ENCODE peak calls at places on chromosomes 12 and 14, in four cellular contexts. G, T, N and W are unnamed samples.

GRCh38 chr14:93430889-93431670 is at the start of gene UNC79:
- DNase-seq in G (no peak), T (peak), N (no peak), W (no peak)

GRCh38 chr12:93758974-93759373 is 81.8 kb downstream of the CRADD start:
- DNase-seq in G (no peak), T (no peak), N (no peak), W (no peak)

GRCh38 chr12:56760460-56760859 is 2.7 kb upstream of the HSD17B6 start:
- DNase-seq in G (no peak), T (no peak), N (no peak), W (no peak)

GRCh38 chr12:132451172-132451835 is 38.6 kb upstream of the FBRSL1 start:
- DNase-seq in G (peak), T (no peak), N (no peak), W (no peak)

GRCh38 chr12:46830731-46831334 is 5.0 kb upstream of the SLC38A4 start:
- DNase-seq in G (no peak), T (peak), N (no peak), W (peak)

GRCh38 chr14:66087231-66087630 is 398.9 kb upstream of the CCDC196 start:
- DNase-seq in G (no peak), T (no peak), N (no peak), W (no peak)

GRCh38 chr12:117850048-117850447 is 118.7 kb downstream of the KSR2 start:
- DNase-seq in G (peak), T (peak), N (peak), W (peak)

GRCh38 chr14:56000846-56001245 is 117.4 kb upstream of the PELI2 start:
- DNase-seq in G (no peak), T (no peak), N (no peak), W (no peak)

GRCh38 chr14:42742084-42742483 is 1135.4 kb downstream of the LRFN5 start:
- DNase-seq in G (no peak), T (no peak), N (no peak), W (no peak)

GRCh38 chr12:103727638-103728037 is 113.4 kb downstream of the NT5DC3 start:
- DNase-seq in G (no peak), T (no peak), N (no peak), W (no peak)

GRCh38 chr14:59576332-59577294 is at the start of gene CCDC175:
- DNase-seq in G (peak), T (peak), N (peak), W (peak)

GRCh38 chr14:44040561-44040960 is 466.5 kb downstream of the FSCB start:
- DNase-seq in G (no peak), T (no peak), N (no peak), W (no peak)

GRCh38 chr14:33612184-33612479 is 338.7 kb downstream of the EGLN3 start:
- DNase-seq in G (no peak), T (no peak), N (no peak), W (no peak)

GRCh38 chr14:94681300-94682060 is 69.3 kb downstream of the SERPINA3 start:
- DNase-seq in G (no peak), T (no peak), N (peak), W (peak)

GRCh38 chr14:101135796-101136742 is 232.5 kb upstream of the RTL1 start:
- DNase-seq in G (peak), T (no peak), N (no peak), W (no peak)

GRCh38 chr12:93766802-93767523 is 89.8 kb downstream of the CRADD start:
- DNase-seq in G (peak), T (no peak), N (peak), W (peak)

GRCh38 chr12:53268009-53268636 is at the start of gene ESPL1:
- DNase-seq in G (peak), T (peak), N (peak), W (peak)

GRCh38 chr14:59236195-59236594 is 47.7 kb downstream of the DAAM1 start:
- DNase-seq in G (no peak), T (no peak), N (no peak), W (no peak)

GRCh38 chr12:91958816-91959215 is 186.8 kb downstream of the BTG1 start:
- DNase-seq in G (no peak), T (no peak), N (no peak), W (no peak)

GRCh38 chr14:81062816-81063215 is 107.4 kb downstream of the TSHR start:
- DNase-seq in G (no peak), T (no peak), N (no peak), W (peak)

GRCh38 chr12:93979189-93979588 is 169.2 kb upstream of the PLXNC1 start:
- DNase-seq in G (peak), T (no peak), N (no peak), W (no peak)

GRCh38 chr12:64890873-64891468 is 66.5 kb downstream of the TBC1D30 start:
- DNase-seq in G (peak), T (no peak), N (peak), W (peak)

GRCh38 chr12:122199484-122200355 is 3.8 kb upstream of the B3GNT4 start:
- DNase-seq in G (no peak), T (no peak), N (no peak), W (no peak)

GRCh38 chr12:25482637-25483036 is 70.4 kb downstream of the LMNTD1 start:
- DNase-seq in G (no peak), T (no peak), N (no peak), W (no peak)

GRCh38 chr14:105330491-105330895 is 15.9 kb downstream of the PACS2 start:
- DNase-seq in G (no peak), T (no peak), N (no peak), W (peak)

GRCh38 chr12:3160081-3160480 is 82.9 kb downstream of the TSPAN9 start:
- DNase-seq in G (no peak), T (no peak), N (no peak), W (no peak)

GRCh38 chr14:74647061-74647833 is 35.2 kb upstream of the LTBP2 start:
- DNase-seq in G (no peak), T (no peak), N (no peak), W (no peak)

DNA sequence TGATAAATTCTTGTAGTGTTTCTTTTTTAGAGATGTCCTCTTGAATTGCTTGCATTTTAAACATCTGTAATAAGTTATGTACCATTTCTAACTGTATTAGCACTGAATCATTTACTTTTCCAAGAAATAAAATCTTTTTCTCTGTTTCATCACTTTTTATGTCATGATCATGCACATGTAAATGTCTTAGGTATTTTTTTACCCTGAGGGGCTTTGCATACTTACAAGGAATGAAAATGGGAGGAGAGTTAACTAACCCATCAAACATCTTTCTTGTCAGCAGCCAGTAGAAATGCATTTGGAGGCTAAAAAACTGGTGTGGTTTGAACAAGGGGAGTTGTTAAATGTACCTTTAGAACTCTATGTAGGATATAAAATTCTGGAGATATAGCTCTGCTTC is 1080.3 kb downstream of the GALC start:
- DNase-seq in G (no peak), T (no peak), N (no peak), W (no peak)
- TF ChIP-seq CTCF in G (no peak), T (no peak), N (no peak), W (no peak)

GRCh38 chr14:91911474-91912032 is 35.9 kb downstream of the FBLN5 start:
- DNase-seq in G (peak), T (peak), N (peak), W (peak)
- TF ChIP-seq CTCF in G (peak), T (peak), N (peak), W (no peak)

DNA sequence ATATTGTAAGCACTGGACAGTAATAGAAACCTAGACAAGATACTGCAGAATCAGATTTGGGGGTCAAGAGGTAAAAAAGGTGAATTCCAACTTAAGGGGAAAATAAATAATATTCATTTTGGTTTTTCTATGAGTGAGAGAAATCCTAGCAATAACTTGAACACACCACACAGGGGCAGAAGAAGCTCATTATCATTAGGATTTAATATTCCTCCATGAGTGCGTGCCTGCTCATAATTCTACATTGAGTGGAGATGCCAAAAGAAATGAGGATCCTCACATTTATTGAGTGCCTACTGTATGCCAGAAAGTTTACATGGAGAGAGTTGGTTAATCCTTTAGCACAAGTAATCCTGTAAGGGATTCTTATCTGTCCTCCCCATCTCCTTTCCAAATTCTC is 40.5 kb upstream of the C14orf132 start:
- DNase-seq in G (no peak), T (no peak), N (no peak), W (no peak)
- TF ChIP-seq CTCF in G (no peak), T (peak), N (peak), W (no peak)

GRCh38 chr12:67427336-67427735 is 158.2 kb downstream of the CAND1 start:
- DNase-seq in G (no peak), T (no peak), N (no peak), W (no peak)

GRCh38 chr12:67433393-67434175 is 164.4 kb downstream of the CAND1 start:
- DNase-seq in G (no peak), T (no peak), N (no peak), W (no peak)

GRCh38 chr12:67431436-67432049 is 162.4 kb downstream of the CAND1 start:
- DNase-seq in G (no peak), T (no peak), N (no peak), W (no peak)

GRCh38 chr12:67428431-67428830 is 159.3 kb downstream of the CAND1 start:
- DNase-seq in G (no peak), T (no peak), N (no peak), W (no peak)

GRCh38 chr12:67430708-67431335 is 161.7 kb downstream of the CAND1 start:
- DNase-seq in G (no peak), T (no peak), N (no peak), W (no peak)
- TF ChIP-seq CTCF in G (no peak), T (peak), N (no peak), W (no peak)

DNA sequence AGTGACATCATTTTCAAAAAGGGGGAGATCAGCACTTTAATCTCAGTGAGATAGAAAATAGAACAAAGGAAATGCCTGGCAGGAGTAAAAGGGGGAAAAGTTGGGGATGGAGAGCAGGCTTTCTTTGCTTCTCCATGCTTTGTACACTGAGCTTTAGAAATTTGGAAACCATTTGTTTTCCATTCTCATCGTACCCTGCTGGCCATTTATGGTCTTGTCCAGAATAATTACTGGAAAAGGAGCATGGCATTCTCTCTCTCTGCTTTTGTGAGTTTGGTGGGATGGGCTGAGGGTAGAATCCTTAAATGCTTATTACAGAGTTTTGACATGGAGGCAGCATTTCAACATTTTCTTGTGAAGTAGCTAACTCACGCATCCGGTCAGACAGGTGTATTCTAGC is 104.4 kb upstream of the FLRT2 start:
- DNase-seq in G (no peak), T (no peak), N (no peak), W (no peak)
- TF ChIP-seq CTCF in G (no peak), T (peak), N (no peak), W (no peak)